ENCODE peak calls at places on chromosomes 12 and 14, in seven cellular contexts. O is right atrium auricular region; M is left kidney; Z is retina; J is NCI-H510A; E is activated CD4-positive, alpha-beta T cell treated with anti-CD3 and anti-CD28 coated beads, Interleukin-2, amount 10 ng/mL, durations not matched to agents 7 days and 5 days; C is H7. F is an unnamed sample.

GRCh38 chr12:88579572-88579940 is 715 bp downstream of the KITLG start:
- DNase-seq in O (no peak), M (no peak), Z (no peak), J (no peak), E (no peak), C (peak), F (peak)

GRCh38 chr12:131229426-131230339 is 276.0 kb downstream of the ADGRD1 start:
- DNase-seq in O (no peak), M (peak), Z (peak), J (no peak), E (no peak), C (peak), F (peak)

GRCh38 chr14:103624860-103625259 is 4.2 kb upstream of the KLC1 start:
- DNase-seq in O (peak), M (no peak), Z (no peak), J (peak), E (peak), C (peak), F (peak)

GRCh38 chr14:100866666-100867630 is 36.6 kb downstream of the RTL1 start:
- DNase-seq in O (no peak), M (no peak), Z (no peak), J (no peak), E (no peak), C (no peak), F (no peak)

GRCh38 chr12:127115468-127116035 is 1151.4 kb upstream of the TMEM132C start:
- DNase-seq in O (no peak), M (no peak), Z (no peak), J (no peak), E (no peak), C (no peak), F (no peak)

GRCh38 chr14:51006781-51007211 is 62.5 kb upstream of the PYGL start:
- DNase-seq in O (no peak), M (peak), Z (peak), J (no peak), E (no peak), C (no peak), F (no peak)

GRCh38 chr12:41190360-41190759 is 2.2 kb downstream of the PDZRN4 start:
- DNase-seq in O (no peak), M (peak), Z (peak), J (no peak), E (no peak), C (peak), F (peak)

GRCh38 chr14:76836029-76836630 is 9.9 kb downstream of the LRRC74A start:
- DNase-seq in O (no peak), M (no peak), Z (no peak), J (no peak), E (no peak), C (no peak), F (no peak)

GRCh38 chr14:76329951-76330350 is 46.0 kb upstream of the ESRRB start:
- DNase-seq in O (no peak), M (no peak), Z (no peak), J (no peak), E (no peak), C (no peak), F (peak)

F was measured in neural progenitor cell.